ENCODE peak calls at places on chromosomes 3 and 15, in five cellular contexts. Q, X, P, S and B are unnamed samples.

GRCh38 chr3:182364723-182365650 is 428.3 kb upstream of the ATP11B start:
- DNase-seq in Q (no peak), S (no peak), P (no peak), X (no peak), B (no peak)

GRCh38 chr3:100815583-100815982 is 106.3 kb downstream of the TFG start:
- DNase-seq in X (no peak), S (no peak), P (no peak), Q (no peak), B (no peak)

GRCh38 chr3:106399208-106399607 is 530.4 kb upstream of the CBLB start:
- DNase-seq in X (no peak), S (no peak), P (no peak), Q (no peak), B (no peak)

GRCh38 chr3:62718515-62719320 is 156.5 kb downstream of the CADPS start:
- DNase-seq in Q (no peak), S (no peak), P (no peak), X (no peak), B (no peak)

GRCh38 chr15:67196672-67197363 is 57.6 kb downstream of the AAGAB start:
- DNase-seq in S (no peak), X (no peak), Q (no peak), P (no peak), B (no peak)

GRCh38 chr3:39977058-39977794 is 167.8 kb downstream of the MYRIP start:
- DNase-seq in Q (no peak), P (no peak), S (no peak), X (no peak), B (no peak)

GRCh38 chr3:64129106-64129505 is 96.2 kb downstream of the PRICKLE2 start:
- DNase-seq in X (no peak), Q (no peak), S (no peak), P (no peak), B (no peak)

GRCh38 chr3:120497318-120497717 is 46.5 kb upstream of the FSTL1 start:
- DNase-seq in P (no peak), Q (no peak), X (no peak), S (no peak), B (no peak)

GRCh38 chr15:40238927-40239591 is at the start of gene PAK6:
- DNase-seq in Q (peak; percentile 80), P (no peak), X (peak; percentile 73), S (peak; percentile 27), B (peak; percentile 65)

GRCh38 chr3:8619548-8619947 is 25.1 kb downstream of the SSUH2 start:
- DNase-seq in X (no peak), S (no peak), P (no peak), Q (no peak), B (no peak)

GRCh38 chr15:72155021-72155621 is 36.9 kb downstream of the SENP8 start:
- DNase-seq in Q (no peak), P (no peak), S (no peak), X (peak; percentile 35), B (no peak)

GRCh38 chr15:60673918-60674558 is 195.1 kb upstream of the ICE2 start:
- DNase-seq in S (peak; percentile 20), X (peak; percentile 42), P (peak; percentile 13), Q (no peak), B (peak; percentile 80)

GRCh38 chr15:64898406-64898805 is 13.3 kb upstream of the ANKDD1A start:
- DNase-seq in S (no peak), X (no peak), P (no peak), Q (no peak), B (no peak)

GRCh38 chr3:158731938-158732855 is at the start of gene RARRES1:
- DNase-seq in Q (no peak), S (peak; percentile 66), X (peak; percentile 60), P (no peak), B (peak; percentile 63)

GRCh38 chr3:75329713-75330112 is 334.4 kb upstream of the FRG2C start:
- DNase-seq in X (no peak), Q (no peak), P (no peak), S (no peak), B (no peak)

GRCh38 chr15:81492303-81492702 is 118.3 kb upstream of the TMC3 start:
- DNase-seq in Q (no peak), X (no peak), S (no peak), P (no peak), B (no peak)

GRCh38 chr15:90001062-90001682 is at the start of gene ZNF710:
- DNase-seq in S (peak; percentile 67), Q (no peak), P (no peak), X (peak; percentile 77), B (peak; percentile 47)

GRCh38 chr15:100690786-100691160 is 88.4 kb downstream of the ASB7 start:
- DNase-seq in S (no peak), X (no peak), P (no peak), Q (no peak), B (no peak)

GRCh38 chr3:186217820-186218164 is 108.9 kb upstream of the ETV5 start:
- DNase-seq in Q (no peak), S (peak; percentile 86), X (no peak), P (peak; percentile 76), B (peak; percentile 51)

GRCh38 chr3:14218355-14218754 is 39.7 kb downstream of the LSM3 start:
- DNase-seq in S (no peak), Q (no peak), P (no peak), X (no peak), B (no peak)

GRCh38 chr3:14212032-14212431 is 33.4 kb downstream of the LSM3 start:
- DNase-seq in S (no peak), Q (no peak), X (no peak), P (no peak), B (no peak)

GRCh38 chr3:14213066-14213774 is 34.6 kb downstream of the LSM3 start:
- DNase-seq in X (no peak), P (no peak), Q (no peak), S (no peak), B (no peak)

GRCh38 chr3:14214764-14215163 is 36.1 kb downstream of the LSM3 start:
- DNase-seq in X (no peak), S (no peak), P (no peak), Q (no peak), B (no peak)

DNA sequence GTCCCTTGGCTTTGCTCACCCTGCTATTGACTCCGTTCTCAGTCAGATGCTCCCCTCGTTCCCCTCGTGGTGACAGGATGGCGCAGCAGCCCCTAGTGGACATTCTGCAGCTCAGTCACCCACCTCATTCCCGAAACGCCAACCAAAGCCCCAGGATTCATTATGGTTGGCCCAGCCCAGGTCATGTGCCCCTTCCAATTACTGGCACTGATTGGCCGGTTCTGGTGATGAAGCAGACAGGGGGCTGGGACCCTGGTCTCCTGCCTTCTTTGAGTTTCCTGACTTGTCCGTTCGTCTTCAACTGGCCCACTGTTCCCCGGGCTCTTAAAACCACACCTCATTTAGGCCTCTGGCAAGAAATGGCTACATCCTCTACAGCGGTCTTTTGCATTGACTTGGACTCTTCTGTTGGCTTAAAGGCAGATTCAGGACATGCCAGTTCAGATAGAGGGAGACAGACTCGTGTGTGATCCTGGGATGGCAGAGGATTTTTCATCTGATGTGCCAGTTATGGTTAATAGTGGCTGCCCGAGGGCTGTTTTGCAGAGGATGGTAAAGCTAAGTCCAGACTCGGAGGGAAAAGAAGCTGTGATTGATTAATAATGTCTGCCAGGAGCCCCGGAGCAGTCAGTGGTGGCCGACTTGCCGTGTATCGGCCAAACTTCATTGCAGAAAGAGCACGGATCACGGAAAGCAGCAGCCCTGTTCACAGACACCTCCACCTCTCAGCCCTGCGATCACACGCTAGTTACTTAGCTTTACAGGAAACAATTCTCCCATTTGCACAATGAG is 37.8 kb downstream of the LSM3 start:
- DNase-seq in P (peak; percentile 39), S (no peak), Q (peak; percentile 68), X (no peak), B (peak; percentile 29)
- TF ChIP-seq CTCF in P (peak; percentile 64), S (no peak), Q (peak; percentile 32), X (no peak), B (no peak)

GRCh38 chr3:183502782-183503181 is 52.7 kb downstream of the KLHL6 start:
- DNase-seq in Q (no peak), X (no peak), S (no peak), P (no peak), B (no peak)
- TF ChIP-seq CTCF in Q (peak; percentile 14), X (peak; percentile 38), S (no peak), P (peak; percentile 69), B (no peak)

GRCh38 chr15:69358850-69359249 is 55.3 kb upstream of the KIF23 start:
- DNase-seq in Q (no peak), X (no peak), P (no peak), S (no peak), B (no peak)

GRCh38 chr15:69357773-69358765 is 56.1 kb upstream of the KIF23 start:
- DNase-seq in X (no peak), S (no peak), Q (no peak), P (peak; percentile 76), B (no peak)

GRCh38 chr15:69359724-69360123 is 54.4 kb upstream of the KIF23 start:
- DNase-seq in X (no peak), Q (no peak), S (no peak), P (no peak), B (no peak)
- TF ChIP-seq CTCF in X (no peak), Q (no peak), S (no peak), P (no peak), B (no peak)

DNA sequence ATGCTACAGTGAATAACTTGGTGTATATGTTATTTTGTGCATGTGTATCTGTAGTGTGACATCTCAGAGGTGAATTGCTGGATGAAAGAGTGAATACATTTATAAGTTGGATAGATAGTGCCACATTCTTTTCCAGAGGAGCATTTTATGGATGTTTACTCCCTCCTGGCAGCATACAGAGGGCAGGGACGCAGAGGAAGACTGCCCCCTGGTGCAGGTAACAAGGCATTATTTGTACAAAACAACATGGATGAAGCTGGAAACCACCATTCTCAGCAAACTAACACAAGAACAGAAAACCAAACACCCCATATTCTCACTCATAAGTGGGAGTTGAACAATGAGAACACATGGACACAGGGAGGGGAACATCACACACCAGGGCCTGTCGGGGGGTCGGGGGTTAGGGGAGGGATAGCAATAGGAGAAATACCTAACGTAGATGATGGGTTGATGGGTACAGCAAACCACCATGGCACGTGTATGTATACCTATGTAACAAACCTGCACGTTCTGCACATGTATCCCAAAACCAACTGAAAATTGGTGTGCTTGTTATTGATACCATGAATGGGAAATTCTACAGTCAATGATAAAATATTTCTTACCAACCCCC is 57.9 kb upstream of the CTXND1 start:
- DNase-seq in Q (no peak), S (no peak), X (peak; percentile 24), P (peak; percentile 24), B (peak; percentile 6)
- TF ChIP-seq CTCF in Q (peak; percentile 50), S (peak; percentile 35), X (peak; percentile 56), P (peak; percentile 78), B (peak; percentile 31)

DNA sequence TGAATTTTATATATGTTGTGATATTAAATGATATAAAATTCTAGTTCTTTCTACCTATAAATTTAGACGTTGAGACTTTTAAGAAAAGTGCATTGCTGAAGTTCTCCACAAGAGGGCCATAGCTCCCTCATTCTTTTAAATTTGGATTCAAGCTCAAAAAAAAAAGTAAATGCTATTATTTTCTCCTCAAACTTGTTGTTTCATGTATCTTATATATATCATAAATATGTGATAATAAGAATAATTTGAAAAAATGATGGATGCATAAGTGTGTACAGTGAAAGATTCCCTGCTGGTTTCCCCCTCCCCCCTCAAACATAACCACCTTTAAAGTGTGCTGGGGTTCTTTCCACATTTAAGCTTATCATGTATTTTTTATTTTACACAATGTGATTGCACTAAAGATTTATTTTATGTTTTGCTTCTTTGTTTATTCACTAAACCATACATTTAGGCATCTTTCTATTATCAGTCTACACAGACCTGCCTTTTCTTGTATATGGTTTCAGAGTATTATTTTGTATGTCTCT is 769.4 kb upstream of the GOLIM4 start:
- DNase-seq in P (no peak), S (peak; percentile 26), Q (no peak), X (no peak), B (peak; percentile 2)
- TF ChIP-seq CTCF in P (peak; percentile 48), S (peak; percentile 64), Q (peak; percentile 77), X (peak; percentile 53), B (peak; percentile 70)

GRCh38 chr15:33424025-33424424 is 113.3 kb downstream of the RYR3 start:
- DNase-seq in Q (no peak), P (no peak), X (no peak), S (no peak), B (no peak)
- TF ChIP-seq CTCF in Q (no peak), P (no peak), X (no peak), S (no peak), B (no peak)

GRCh38 chr3:74139648-74140047 is 474.8 kb downstream of the CNTN3 start:
- DNase-seq in S (no peak), P (no peak), Q (no peak), X (no peak), B (no peak)
- TF ChIP-seq CTCF in S (no peak), P (no peak), Q (no peak), X (no peak), B (no peak)